ENCODE peak calls at places on chromosomes 7 and 10, in eight cellular contexts. One of them, this sample, is unnamed.

GRCh38 chr10:129968937-129969527 is 5.0 kb upstream of the EBF3 start:
- DNase-seq in cerebellum: no peak
- DNase-seq in nephron progenitor cell: peak; percentile 88
- DNase-seq in HFFc6: no peak
- DNase-seq in left colon: no peak
- DNase-seq in amygdala: no peak
- DNase-seq in NCI-H460: no peak
- DNase-seq in stimulated activated naive CD8-positive, alpha-beta T cell treated with anti-CD3 and anti-CD28 coated beads, Interleukin-15, amount 100 ng/mL, for 72 hours: peak; percentile 60
- DNase-seq in this sample: peak; percentile 66

GRCh38 chr10:69477968-69478597 is 26.8 kb downstream of the TSPAN15 start:
- DNase-seq in cerebellum: no peak
- DNase-seq in nephron progenitor cell: no peak
- DNase-seq in HFFc6: no peak
- DNase-seq in left colon: no peak
- DNase-seq in amygdala: no peak
- DNase-seq in NCI-H460: no peak
- DNase-seq in stimulated activated naive CD8-positive, alpha-beta T cell treated with anti-CD3 and anti-CD28 coated beads, Interleukin-15, amount 100 ng/mL, for 72 hours: no peak
- DNase-seq in this sample: no peak

GRCh38 chr7:82166666-82167065 is 276.9 kb downstream of the CACNA2D1 start:
- DNase-seq in cerebellum: no peak
- DNase-seq in nephron progenitor cell: no peak
- DNase-seq in HFFc6: no peak
- DNase-seq in left colon: no peak
- DNase-seq in amygdala: no peak
- DNase-seq in NCI-H460: no peak
- DNase-seq in stimulated activated naive CD8-positive, alpha-beta T cell treated with anti-CD3 and anti-CD28 coated beads, Interleukin-15, amount 100 ng/mL, for 72 hours: no peak
- DNase-seq in this sample: no peak

GRCh38 chr7:833601-834258 is 1.5 kb downstream of the SUN1 start:
- DNase-seq in cerebellum: no peak
- DNase-seq in nephron progenitor cell: no peak
- DNase-seq in HFFc6: no peak
- DNase-seq in left colon: no peak
- DNase-seq in amygdala: no peak
- DNase-seq in NCI-H460: no peak
- DNase-seq in stimulated activated naive CD8-positive, alpha-beta T cell treated with anti-CD3 and anti-CD28 coated beads, Interleukin-15, amount 100 ng/mL, for 72 hours: no peak
- DNase-seq in this sample: no peak

GRCh38 chr7:77651544-77652162 is 44.6 kb upstream of the RSBN1L start:
- DNase-seq in cerebellum: peak; percentile 50
- DNase-seq in nephron progenitor cell: peak; percentile 16
- DNase-seq in HFFc6: peak; percentile 37
- DNase-seq in left colon: no peak
- DNase-seq in amygdala: no peak
- DNase-seq in NCI-H460: peak; percentile 47
- DNase-seq in stimulated activated naive CD8-positive, alpha-beta T cell treated with anti-CD3 and anti-CD28 coated beads, Interleukin-15, amount 100 ng/mL, for 72 hours: peak; percentile 22
- DNase-seq in this sample: no peak

GRCh38 chr10:117007080-117007479 is 2.1 kb upstream of the SHTN1 start:
- DNase-seq in cerebellum: no peak
- DNase-seq in nephron progenitor cell: no peak
- DNase-seq in HFFc6: peak; percentile 87
- DNase-seq in left colon: no peak
- DNase-seq in amygdala: no peak
- DNase-seq in NCI-H460: peak; percentile 45
- DNase-seq in stimulated activated naive CD8-positive, alpha-beta T cell treated with anti-CD3 and anti-CD28 coated beads, Interleukin-15, amount 100 ng/mL, for 72 hours: no peak
- DNase-seq in this sample: no peak

GRCh38 chr10:26799342-26799741 is 61.4 kb downstream of the ABI1 start:
- DNase-seq in cerebellum: peak; percentile 43
- DNase-seq in nephron progenitor cell: no peak
- DNase-seq in HFFc6: no peak
- DNase-seq in left colon: no peak
- DNase-seq in amygdala: peak; percentile 15
- DNase-seq in NCI-H460: no peak
- DNase-seq in stimulated activated naive CD8-positive, alpha-beta T cell treated with anti-CD3 and anti-CD28 coated beads, Interleukin-15, amount 100 ng/mL, for 72 hours: no peak
- DNase-seq in this sample: no peak

GRCh38 chr10:11742009-11742778 is at the start of gene ECHDC3:
- DNase-seq in cerebellum: peak; percentile 82
- DNase-seq in nephron progenitor cell: peak; percentile 35
- DNase-seq in HFFc6: no peak
- DNase-seq in left colon: peak; percentile 47
- DNase-seq in amygdala: peak; percentile 18
- DNase-seq in NCI-H460: peak; percentile 13
- DNase-seq in stimulated activated naive CD8-positive, alpha-beta T cell treated with anti-CD3 and anti-CD28 coated beads, Interleukin-15, amount 100 ng/mL, for 72 hours: peak; percentile 59
- DNase-seq in this sample: peak; percentile 72

GRCh38 chr10:14676732-14677131 is 98.0 kb downstream of the FAM107B start:
- DNase-seq in cerebellum: no peak
- DNase-seq in nephron progenitor cell: no peak
- DNase-seq in HFFc6: no peak
- DNase-seq in left colon: no peak
- DNase-seq in amygdala: no peak
- DNase-seq in NCI-H460: no peak
- DNase-seq in stimulated activated naive CD8-positive, alpha-beta T cell treated with anti-CD3 and anti-CD28 coated beads, Interleukin-15, amount 100 ng/mL, for 72 hours: no peak
- DNase-seq in this sample: no peak

GRCh38 chr7:132148876-132149275 is 427.4 kb downstream of the PLXNA4 start:
- DNase-seq in cerebellum: no peak
- DNase-seq in nephron progenitor cell: no peak
- DNase-seq in HFFc6: no peak
- DNase-seq in left colon: no peak
- DNase-seq in amygdala: no peak
- DNase-seq in NCI-H460: no peak
- DNase-seq in stimulated activated naive CD8-positive, alpha-beta T cell treated with anti-CD3 and anti-CD28 coated beads, Interleukin-15, amount 100 ng/mL, for 72 hours: no peak
- DNase-seq in this sample: no peak

GRCh38 chr7:140653319-140654108 is 12.9 kb upstream of the DENND2A start:
- DNase-seq in cerebellum: peak; percentile 85
- DNase-seq in nephron progenitor cell: peak; percentile 71
- DNase-seq in HFFc6: peak; percentile 62
- DNase-seq in left colon: peak; percentile 55
- DNase-seq in amygdala: peak; percentile 38
- DNase-seq in NCI-H460: peak; percentile 75
- DNase-seq in stimulated activated naive CD8-positive, alpha-beta T cell treated with anti-CD3 and anti-CD28 coated beads, Interleukin-15, amount 100 ng/mL, for 72 hours: no peak
- DNase-seq in this sample: peak; percentile 65

GRCh38 chr7:154978045-154978444 is 24.9 kb downstream of the PAXIP1 start:
- DNase-seq in cerebellum: no peak
- DNase-seq in nephron progenitor cell: no peak
- DNase-seq in HFFc6: no peak
- DNase-seq in left colon: no peak
- DNase-seq in amygdala: no peak
- DNase-seq in NCI-H460: no peak
- DNase-seq in stimulated activated naive CD8-positive, alpha-beta T cell treated with anti-CD3 and anti-CD28 coated beads, Interleukin-15, amount 100 ng/mL, for 72 hours: no peak
- DNase-seq in this sample: no peak

GRCh38 chr7:121202834-121203233 is 126.0 kb upstream of the WNT16 start:
- DNase-seq in cerebellum: no peak
- DNase-seq in nephron progenitor cell: no peak
- DNase-seq in HFFc6: no peak
- DNase-seq in left colon: no peak
- DNase-seq in amygdala: no peak
- DNase-seq in NCI-H460: no peak
- DNase-seq in stimulated activated naive CD8-positive, alpha-beta T cell treated with anti-CD3 and anti-CD28 coated beads, Interleukin-15, amount 100 ng/mL, for 72 hours: no peak
- DNase-seq in this sample: no peak

GRCh38 chr10:122617476-122618270 is 57.1 kb downstream of the DMBT1 start:
- DNase-seq in cerebellum: no peak
- DNase-seq in nephron progenitor cell: no peak
- DNase-seq in HFFc6: no peak
- DNase-seq in left colon: no peak
- DNase-seq in amygdala: no peak
- DNase-seq in NCI-H460: no peak
- DNase-seq in stimulated activated naive CD8-positive, alpha-beta T cell treated with anti-CD3 and anti-CD28 coated beads, Interleukin-15, amount 100 ng/mL, for 72 hours: no peak
- DNase-seq in this sample: no peak

GRCh38 chr7:88204525-88205103 is 15.2 kb downstream of the SRI start:
- DNase-seq in cerebellum: no peak
- DNase-seq in nephron progenitor cell: no peak
- DNase-seq in HFFc6: no peak
- DNase-seq in left colon: no peak
- DNase-seq in amygdala: no peak
- DNase-seq in NCI-H460: no peak
- DNase-seq in stimulated activated naive CD8-positive, alpha-beta T cell treated with anti-CD3 and anti-CD28 coated beads, Interleukin-15, amount 100 ng/mL, for 72 hours: no peak
- DNase-seq in this sample: no peak

GRCh38 chr10:24238527-24239247 is 29.7 kb downstream of the KIAA1217 start:
- DNase-seq in cerebellum: no peak
- DNase-seq in nephron progenitor cell: peak; percentile 20
- DNase-seq in HFFc6: no peak
- DNase-seq in left colon: no peak
- DNase-seq in amygdala: no peak
- DNase-seq in NCI-H460: no peak
- DNase-seq in stimulated activated naive CD8-positive, alpha-beta T cell treated with anti-CD3 and anti-CD28 coated beads, Interleukin-15, amount 100 ng/mL, for 72 hours: no peak
- DNase-seq in this sample: no peak

GRCh38 chr10:73991846-73992245 is 6.1 kb upstream of the VCL start:
- DNase-seq in cerebellum: no peak
- DNase-seq in nephron progenitor cell: no peak
- DNase-seq in HFFc6: no peak
- DNase-seq in left colon: peak; percentile 45
- DNase-seq in amygdala: no peak
- DNase-seq in NCI-H460: no peak
- DNase-seq in stimulated activated naive CD8-positive, alpha-beta T cell treated with anti-CD3 and anti-CD28 coated beads, Interleukin-15, amount 100 ng/mL, for 72 hours: peak; percentile 77
- DNase-seq in this sample: peak; percentile 62

GRCh38 chr7:44220046-44220720 is 19.4 kb downstream of the YKT6 start:
- DNase-seq in cerebellum: no peak
- DNase-seq in nephron progenitor cell: peak; percentile 14
- DNase-seq in HFFc6: no peak
- DNase-seq in left colon: no peak
- DNase-seq in amygdala: no peak
- DNase-seq in NCI-H460: no peak
- DNase-seq in stimulated activated naive CD8-positive, alpha-beta T cell treated with anti-CD3 and anti-CD28 coated beads, Interleukin-15, amount 100 ng/mL, for 72 hours: no peak
- DNase-seq in this sample: peak; percentile 56

GRCh38 chr10:119362122-119362521 is 154.8 kb downstream of the GRK5 start:
- DNase-seq in cerebellum: no peak
- DNase-seq in nephron progenitor cell: no peak
- DNase-seq in HFFc6: no peak
- DNase-seq in left colon: no peak
- DNase-seq in amygdala: no peak
- DNase-seq in NCI-H460: no peak
- DNase-seq in stimulated activated naive CD8-positive, alpha-beta T cell treated with anti-CD3 and anti-CD28 coated beads, Interleukin-15, amount 100 ng/mL, for 72 hours: no peak
- DNase-seq in this sample: no peak

GRCh38 chr10:123297175-123297574 is 143.0 kb downstream of the BUB3 start:
- DNase-seq in cerebellum: no peak
- DNase-seq in nephron progenitor cell: no peak
- DNase-seq in HFFc6: no peak
- DNase-seq in left colon: no peak
- DNase-seq in amygdala: no peak
- DNase-seq in NCI-H460: no peak
- DNase-seq in stimulated activated naive CD8-positive, alpha-beta T cell treated with anti-CD3 and anti-CD28 coated beads, Interleukin-15, amount 100 ng/mL, for 72 hours: no peak
- DNase-seq in this sample: no peak

GRCh38 chr10:114441107-114441506 is 36.8 kb upstream of the AFAP1L2 start:
- DNase-seq in cerebellum: peak; percentile 48
- DNase-seq in nephron progenitor cell: no peak
- DNase-seq in HFFc6: no peak
- DNase-seq in left colon: no peak
- DNase-seq in amygdala: no peak
- DNase-seq in NCI-H460: no peak
- DNase-seq in stimulated activated naive CD8-positive, alpha-beta T cell treated with anti-CD3 and anti-CD28 coated beads, Interleukin-15, amount 100 ng/mL, for 72 hours: no peak
- DNase-seq in this sample: no peak

GRCh38 chr7:151895695-151896485 is 19.0 kb upstream of the PRKAG2 start:
- DNase-seq in cerebellum: no peak
- DNase-seq in nephron progenitor cell: no peak
- DNase-seq in HFFc6: peak; percentile 17
- DNase-seq in left colon: no peak
- DNase-seq in amygdala: peak; percentile 28
- DNase-seq in NCI-H460: no peak
- DNase-seq in stimulated activated naive CD8-positive, alpha-beta T cell treated with anti-CD3 and anti-CD28 coated beads, Interleukin-15, amount 100 ng/mL, for 72 hours: no peak
- DNase-seq in this sample: no peak

GRCh38 chr7:131300572-131301466 is 26.9 kb upstream of the MKLN1 start:
- DNase-seq in cerebellum: no peak
- DNase-seq in nephron progenitor cell: no peak
- DNase-seq in HFFc6: no peak
- DNase-seq in left colon: no peak
- DNase-seq in amygdala: no peak
- DNase-seq in NCI-H460: no peak
- DNase-seq in stimulated activated naive CD8-positive, alpha-beta T cell treated with anti-CD3 and anti-CD28 coated beads, Interleukin-15, amount 100 ng/mL, for 72 hours: no peak
- DNase-seq in this sample: peak; percentile 25

GRCh38 chr10:73039635-73040034 is 57.0 kb downstream of the P4HA1 start:
- DNase-seq in cerebellum: no peak
- DNase-seq in nephron progenitor cell: no peak
- DNase-seq in HFFc6: peak; percentile 80
- DNase-seq in left colon: no peak
- DNase-seq in amygdala: no peak
- DNase-seq in NCI-H460: no peak
- DNase-seq in stimulated activated naive CD8-positive, alpha-beta T cell treated with anti-CD3 and anti-CD28 coated beads, Interleukin-15, amount 100 ng/mL, for 72 hours: no peak
- DNase-seq in this sample: no peak

GRCh38 chr10:103695584-103696005 is 159.8 kb downstream of the SH3PXD2A start:
- DNase-seq in cerebellum: no peak
- DNase-seq in nephron progenitor cell: no peak
- DNase-seq in HFFc6: no peak
- DNase-seq in left colon: peak; percentile 86
- DNase-seq in amygdala: no peak
- DNase-seq in NCI-H460: no peak
- DNase-seq in stimulated activated naive CD8-positive, alpha-beta T cell treated with anti-CD3 and anti-CD28 coated beads, Interleukin-15, amount 100 ng/mL, for 72 hours: no peak
- DNase-seq in this sample: peak; percentile 50

GRCh38 chr7:70052691-70053090 is 454.4 kb downstream of the AUTS2 start:
- DNase-seq in cerebellum: no peak
- DNase-seq in nephron progenitor cell: no peak
- DNase-seq in HFFc6: no peak
- DNase-seq in left colon: no peak
- DNase-seq in amygdala: no peak
- DNase-seq in NCI-H460: no peak
- DNase-seq in stimulated activated naive CD8-positive, alpha-beta T cell treated with anti-CD3 and anti-CD28 coated beads, Interleukin-15, amount 100 ng/mL, for 72 hours: no peak
- DNase-seq in this sample: no peak

GRCh38 chr7:12458520-12459131 is 55.0 kb upstream of the VWDE start:
- DNase-seq in cerebellum: no peak
- DNase-seq in nephron progenitor cell: peak; percentile 13
- DNase-seq in HFFc6: peak; percentile 5
- DNase-seq in left colon: no peak
- DNase-seq in amygdala: no peak
- DNase-seq in NCI-H460: peak; percentile 58
- DNase-seq in stimulated activated naive CD8-positive, alpha-beta T cell treated with anti-CD3 and anti-CD28 coated beads, Interleukin-15, amount 100 ng/mL, for 72 hours: no peak
- DNase-seq in this sample: no peak

GRCh38 chr10:89873047-89873446 is 171.7 kb downstream of the KIF20B start:
- DNase-seq in cerebellum: no peak
- DNase-seq in nephron progenitor cell: no peak
- DNase-seq in HFFc6: no peak
- DNase-seq in left colon: no peak
- DNase-seq in amygdala: no peak
- DNase-seq in NCI-H460: no peak
- DNase-seq in stimulated activated naive CD8-positive, alpha-beta T cell treated with anti-CD3 and anti-CD28 coated beads, Interleukin-15, amount 100 ng/mL, for 72 hours: no peak
- DNase-seq in this sample: no peak

GRCh38 chr10:4828005-4828404 is 2.0 kb downstream of the AKR1E2 start:
- DNase-seq in cerebellum: no peak
- DNase-seq in nephron progenitor cell: no peak
- DNase-seq in HFFc6: no peak
- DNase-seq in left colon: no peak
- DNase-seq in amygdala: no peak
- DNase-seq in NCI-H460: no peak
- DNase-seq in stimulated activated naive CD8-positive, alpha-beta T cell treated with anti-CD3 and anti-CD28 coated beads, Interleukin-15, amount 100 ng/mL, for 72 hours: no peak
- DNase-seq in this sample: no peak